ENCODE peak calls at places on chromosomes 2 and 18, in five cellular contexts. I, N, J, T and Z are unnamed samples.

GRCh38 chr18:34838669-34839068 is 128.6 kb downstream of the DTNA start:
- DNase-seq in N (no peak), T (no peak), I (no peak), J (no peak), Z (no peak)

GRCh38 chr2:29281585-29281984 is 166.4 kb downstream of the CLIP4 start:
- DNase-seq in T (no peak), N (peak; percentile 1), I (peak; percentile 25), J (no peak), Z (no peak)

GRCh38 chr2:132620115-132620514 is 49.9 kb downstream of the LYPD1 start:
- DNase-seq in J (no peak), T (peak; percentile 7), N (peak; percentile 34), I (no peak), Z (no peak)

GRCh38 chr2:239827511-239827865 is 197.7 kb downstream of the NDUFA10 start:
- DNase-seq in T (no peak), N (no peak), I (peak; percentile 15), J (no peak), Z (no peak)

GRCh38 chr2:96933528-96933927 is 52.9 kb downstream of the FAM178B start:
- DNase-seq in J (no peak), I (no peak), N (no peak), T (no peak), Z (no peak)

GRCh38 chr18:55275042-55275897 is 312.7 kb downstream of the TCF4 start:
- DNase-seq in I (no peak), T (peak; percentile 90), N (peak; percentile 82), J (no peak), Z (no peak)

GRCh38 chr18:13435596-13436333 is 217.2 kb downstream of the LDLRAD4 start:
- DNase-seq in I (no peak), N (no peak), T (peak; percentile 49), J (no peak), Z (no peak)

GRCh38 chr2:8430628-8431027 is 251.2 kb upstream of the ID2 start:
- DNase-seq in N (no peak), I (no peak), J (no peak), T (no peak), Z (no peak)

GRCh38 chr18:22579271-22579670 is 161.6 kb upstream of the CTAGE1 start:
- DNase-seq in T (no peak), I (no peak), J (no peak), N (no peak), Z (no peak)

GRCh38 chr2:148813603-148814065 is 61.4 kb upstream of the KIF5C start:
- DNase-seq in I (peak; percentile 98), T (no peak), N (no peak), J (peak; percentile 98), Z (no peak)

GRCh38 chr18:24726727-24727539 is 266.5 kb downstream of the HRH4 start:
- DNase-seq in J (no peak), T (peak; percentile 77), I (peak; percentile 68), N (peak; percentile 86), Z (peak; percentile 75)

GRCh38 chr2:67877281-67877680 is 185.5 kb downstream of the C1D start:
- DNase-seq in T (no peak), N (no peak), J (no peak), I (peak; percentile 43), Z (no peak)

GRCh38 chr18:61892683-61893303 is at the start of gene RNF152:
- DNase-seq in I (peak; percentile 70), J (no peak), T (peak; percentile 54), N (peak; percentile 25), Z (peak; percentile 48)

DNA sequence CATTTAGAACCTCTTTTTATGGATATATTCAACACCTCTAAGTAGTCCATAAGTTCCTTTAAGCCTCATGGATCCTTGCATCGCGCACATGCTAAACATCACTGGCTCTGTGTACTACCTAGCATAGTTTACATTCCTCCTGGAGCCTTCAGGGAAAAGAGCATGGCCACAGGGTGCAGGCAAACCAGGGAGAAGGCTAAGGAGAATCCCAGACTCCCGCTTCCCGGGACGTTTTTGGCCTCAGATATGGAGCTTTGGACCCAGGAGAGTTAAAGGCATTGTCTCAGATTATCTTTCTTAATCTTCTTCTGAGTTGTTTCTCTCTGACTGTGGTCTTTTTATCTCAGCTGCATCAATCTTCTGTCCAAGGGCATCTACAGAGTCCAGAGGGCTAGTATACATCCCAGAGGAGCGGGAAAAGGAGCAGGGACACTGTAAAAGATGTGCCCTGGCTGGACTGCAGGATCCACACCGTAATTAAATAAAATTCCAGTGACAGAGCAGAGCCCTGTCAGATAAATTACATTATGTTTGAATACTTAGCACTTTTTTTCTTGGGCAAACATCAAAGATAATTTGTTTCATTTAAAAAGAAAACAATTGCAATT is 36.9 kb downstream of the RIT2 start:
- DNase-seq in N (no peak), I (peak; percentile 28), T (no peak), J (no peak), Z (no peak)
- H2BK15ac ChIP-seq in N (no peak overlapping the region), I (no peak overlapping the region), T (no peak overlapping the region), J (no peak overlapping the region), Z (no peak overlapping the region)

DNA sequence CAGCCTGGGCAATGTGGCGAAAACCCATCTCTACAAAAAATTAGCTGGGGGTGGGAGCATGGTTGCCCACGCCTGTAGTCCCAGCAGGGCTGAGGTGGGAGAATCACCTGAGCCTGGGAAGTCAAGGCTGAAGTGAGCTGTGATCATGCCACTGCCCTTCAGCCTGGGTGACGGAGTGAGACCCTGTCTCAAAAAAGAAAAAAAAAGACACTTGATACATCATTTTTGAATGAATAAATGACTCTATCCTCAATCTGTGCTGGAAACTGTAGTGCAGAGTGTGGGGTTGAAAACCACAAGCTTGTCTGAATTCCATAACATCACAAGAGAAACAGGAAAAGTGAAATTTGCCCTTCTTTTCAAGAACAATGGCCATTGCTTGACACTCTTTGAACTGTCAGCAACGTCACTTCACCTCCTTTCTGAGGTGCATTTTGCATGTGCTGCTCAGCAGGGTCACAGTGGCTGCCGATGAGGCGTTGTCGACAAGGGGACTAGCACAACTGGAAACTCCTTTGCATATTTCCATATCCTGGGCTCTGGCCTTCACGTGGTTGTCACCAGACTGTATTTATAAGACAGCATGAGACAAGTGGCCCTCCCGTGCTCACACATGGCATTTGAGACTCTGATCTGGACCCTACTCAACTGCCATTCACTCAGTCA is 54.2 kb downstream of the DDX1 start:
- DNase-seq in J (no peak), I (no peak), T (no peak), N (no peak), Z (no peak)
- H3K14ac ChIP-seq in J (no peak overlapping the region), I (no peak overlapping the region), T (no peak overlapping the region), N (no peak overlapping the region), Z (no peak overlapping the region)

GRCh38 chr2:160408205-160408561 is 85.4 kb downstream of the RBMS1 start:
- DNase-seq in N (no peak), J (no peak), T (no peak), I (no peak), Z (no peak)
- H3K4me1 ChIP-seq in N (peaks cover 27% of the 10 kb centered on the region), J (peaks cover 12% of the 10 kb centered on the region), T (peaks cover 9% of the 10 kb centered on the region), I (peaks cover 5% of the 10 kb centered on the region), Z (peaks cover 32% of the 10 kb centered on the region)

GRCh38 chr2:207154556-207155179 is 11.1 kb downstream of the KLF7 start:
- DNase-seq in T (no peak), I (no peak), J (no peak), N (no peak), Z (no peak)

GRCh38 chr2:207150294-207150693 is 15.5 kb downstream of the KLF7 start:
- DNase-seq in J (no peak), T (no peak), N (no peak), I (no peak), Z (no peak)

GRCh38 chr2:207153266-207153990 is 12.3 kb downstream of the KLF7 start:
- DNase-seq in T (no peak), N (no peak), I (no peak), J (no peak), Z (no peak)

GRCh38 chr2:207148025-207148424 is 17.7 kb downstream of the KLF7 start:
- DNase-seq in J (no peak), T (no peak), N (peak; percentile 63), I (no peak), Z (no peak)

DNA sequence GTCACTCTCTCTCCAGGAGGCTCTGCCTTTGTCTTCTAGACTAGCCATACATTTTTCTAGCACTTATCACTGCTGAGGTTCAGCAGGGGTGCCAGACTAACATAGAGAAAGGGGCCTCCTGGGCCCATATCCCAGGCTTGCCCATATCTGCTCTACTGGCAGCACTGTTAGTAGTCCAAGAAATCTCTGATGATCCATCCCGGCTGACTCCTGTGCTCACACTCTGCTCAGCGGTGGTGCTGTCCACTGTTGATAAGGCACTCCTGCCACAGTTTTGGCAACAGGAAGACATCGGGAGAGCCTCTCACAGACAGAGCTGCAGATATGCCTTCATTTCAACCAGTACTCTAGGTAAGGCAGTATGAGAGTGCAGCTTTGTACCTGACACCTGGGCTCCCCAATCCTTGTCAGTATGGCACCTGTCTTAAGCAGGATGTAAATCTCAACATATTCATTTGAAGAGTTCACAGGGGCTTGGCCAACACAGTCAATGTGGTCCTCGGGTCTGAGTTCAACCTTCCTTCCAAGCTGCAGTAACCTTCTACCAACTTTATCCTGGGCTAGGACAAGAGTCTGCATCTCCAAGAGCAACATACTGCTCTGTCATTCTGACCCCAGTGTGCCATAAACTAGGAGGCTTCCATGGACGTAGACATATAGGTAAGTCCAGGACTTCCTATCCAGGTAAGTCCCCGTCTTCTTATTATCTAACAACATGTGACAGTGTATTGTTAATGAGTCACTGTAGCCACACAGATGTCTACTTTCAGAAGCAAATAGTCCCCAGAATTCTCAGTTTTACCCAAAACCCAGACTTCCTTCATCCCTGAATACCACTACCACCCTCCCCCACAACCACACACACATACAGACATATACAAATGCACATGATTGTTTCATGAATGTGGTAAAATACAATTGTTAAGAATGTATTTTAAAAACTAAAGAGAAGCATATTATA is 16.2 kb downstream of the KLF7 start:
- DNase-seq in N (peak; percentile 50), T (no peak), I (no peak), J (no peak), Z (no peak)
- H2BK15ac ChIP-seq in N (no peak overlapping the region), T (no peak overlapping the region), I (no peak overlapping the region), J (peak overlapping the region; percentile 21), Z (no peak overlapping the region)

DNA sequence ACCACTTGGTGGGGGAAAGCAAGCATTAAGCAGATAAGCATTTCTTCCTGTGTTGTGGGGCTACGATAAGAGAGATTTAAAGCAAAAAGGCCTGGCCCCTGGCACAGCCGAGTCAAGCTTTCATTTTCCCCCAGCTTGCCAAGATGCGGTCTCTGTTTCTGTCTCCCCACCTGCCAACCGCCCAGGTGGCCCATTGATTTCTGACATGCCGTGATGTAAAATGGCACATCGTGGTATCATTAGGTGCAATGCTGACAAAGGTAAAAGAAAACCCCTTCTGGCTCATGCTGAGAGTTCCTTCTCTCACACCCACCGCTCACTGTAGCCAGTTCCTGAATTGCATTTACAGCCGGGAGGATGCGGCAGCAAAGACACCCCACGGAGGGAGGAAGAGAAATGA is 62.8 kb downstream of the BOD1L2 start:
- DNase-seq in I (no peak), J (no peak), T (no peak), N (no peak), Z (no peak)
- H3K14ac ChIP-seq in I (no peak overlapping the region), J (no peak overlapping the region), T (no peak overlapping the region), N (no peak overlapping the region), Z (no peak overlapping the region)

GRCh38 chr2:30911327-30911726 is 104.1 kb upstream of the CAPN13 start:
- DNase-seq in I (no peak), N (no peak), J (no peak), T (no peak), Z (no peak)

GRCh38 chr2:30912056-30912455 is 104.8 kb upstream of the CAPN13 start:
- DNase-seq in T (no peak), J (no peak), I (no peak), N (no peak), Z (no peak)

GRCh38 chr2:30915485-30915884 is 108.2 kb upstream of the CAPN13 start:
- DNase-seq in N (peak; percentile 0), T (no peak), J (peak; percentile 17), I (peak; percentile 79), Z (peak; percentile 18)

GRCh38 chr2:30910686-30911085 is 103.4 kb upstream of the CAPN13 start:
- DNase-seq in J (no peak), N (no peak), T (no peak), I (no peak), Z (no peak)

GRCh38 chr2:30914456-30914855 is 107.2 kb upstream of the CAPN13 start:
- DNase-seq in N (no peak), I (no peak), J (no peak), T (no peak), Z (no peak)
- H3K4me1 ChIP-seq in N (no peaks in the 10 kb centered on the region), I (no peaks in the 10 kb centered on the region), J (no peaks in the 10 kb centered on the region), T (no peaks in the 10 kb centered on the region), Z (no peaks in the 10 kb centered on the region)